ENCODE peak calls at places on chromosomes 11 and 22, in six cellular contexts. F, H, R, P, L and Q are unnamed samples.

GRCh38 chr22:23182289-23183106 is 2.2 kb downstream of the BCR start:
- DNase-seq in F (no peak), H (peak; percentile 72), R (no peak), P (no peak), L (peak; percentile 89), Q (peak; percentile 78)

GRCh38 chr22:29838599-29838956 is 504 bp upstream of the ASCC2 start:
- DNase-seq in F (no peak), H (no peak), R (no peak), P (no peak), L (no peak), Q (no peak)

GRCh38 chr22:29133603-29134133 is 60.8 kb downstream of the KREMEN1 start:
- DNase-seq in F (no peak), H (no peak), R (no peak), P (no peak), L (no peak), Q (no peak)

GRCh38 chr11:790721-791564 is 1.1 kb upstream of the CEND1 start:
- DNase-seq in F (no peak), H (no peak), R (no peak), P (no peak), L (no peak), Q (no peak)

GRCh38 chr22:49855491-49855911 is 1.9 kb downstream of the ZBED4 start:
- DNase-seq in F (no peak), H (peak; percentile 29), R (no peak), P (no peak), L (peak; percentile 22), Q (no peak)

GRCh38 chr11:107563702-107564101 is 1.8 kb downstream of the ALKBH8 start:
- DNase-seq in F (peak; percentile 41), H (peak; percentile 82), R (peak; percentile 41), P (no peak), L (peak; percentile 48), Q (peak; percentile 24)

GRCh38 chr11:88695701-88696414 is 358.3 kb upstream of the CTSC start:
- DNase-seq in F (no peak), H (no peak), R (no peak), P (no peak), L (no peak), Q (no peak)

GRCh38 chr11:128342511-128343133 is 244.7 kb downstream of the ETS1 start:
- DNase-seq in F (peak; percentile 76), H (peak; percentile 96), R (peak; percentile 11), P (no peak), L (peak; percentile 26), Q (peak; percentile 86)

GRCh38 chr11:76159303-76159937 is 46.9 kb downstream of the WNT11 start:
- DNase-seq in F (no peak), H (no peak), R (no peak), P (no peak), L (no peak), Q (no peak)

GRCh38 chr11:64445651-64446050 is 86.7 kb downstream of the RPS6KA4 start:
- DNase-seq in F (no peak), H (no peak), R (no peak), P (no peak), L (no peak), Q (no peak)

GRCh38 chr11:97567801-97568200 is 1178.0 kb downstream of the JRKL start:
- DNase-seq in F (no peak), H (no peak), R (no peak), P (no peak), L (no peak), Q (no peak)

GRCh38 chr11:62336949-62337681 is at the start of gene ASRGL1:
- DNase-seq in F (peak; percentile 22), H (peak; percentile 86), R (peak; percentile 75), P (peak; percentile 90), L (peak; percentile 40), Q (peak; percentile 87)